ENCODE peak calls at places on chromosomes 16 and 17, in four cellular contexts. S is stomach, R is cardiac fibroblast, U is Panc1. I is an unnamed sample.

GRCh38 chr17:36085710-36086268 is 4.2 kb downstream of the CCL3 start:
- DNase-seq in U (no peak), S (no peak), R (peak; percentile 44), I (peak; percentile 54)

GRCh38 chr16:4091638-4092037 is 24.6 kb downstream of the ADCY9 start:
- DNase-seq in U (no peak), R (no peak), S (no peak), I (peak; percentile 25)

GRCh38 chr17:37791434-37791833 is 46.6 kb upstream of the HNF1B start:
- DNase-seq in S (peak; percentile 30), R (peak; percentile 48), U (no peak), I (peak; percentile 51)

GRCh38 chr17:76080207-76080933 is 1.4 kb downstream of the ZACN start:
- DNase-seq in U (no peak), R (no peak), S (no peak), I (no peak)

GRCh38 chr17:83186751-83187421 is 107.5 kb downstream of the METRNL start:
- DNase-seq in S (no peak), R (no peak), U (no peak), I (no peak)

GRCh38 chr17:81121841-81122733 is 43.2 kb upstream of the PVALEF start:
- DNase-seq in U (no peak), R (no peak), S (no peak), I (no peak)

GRCh38 chr16:89087922-89088321 is 5.7 kb upstream of the ACSF3 start:
- DNase-seq in S (no peak), U (no peak), R (no peak), I (no peak)

GRCh38 chr17:9971991-9972390 is 66.9 kb upstream of the RCVRN start:
- DNase-seq in U (no peak), S (peak; percentile 35), R (no peak), I (peak; percentile 33)

GRCh38 chr17:8152112-8152775 is at the start of gene PER1:
- DNase-seq in S (peak; percentile 97), U (no peak), R (peak; percentile 99), I (peak; percentile 97)

GRCh38 chr17:63679214-63679613 is 20.7 kb downstream of the LIMD2 start:
- DNase-seq in S (no peak), U (no peak), R (no peak), I (no peak)

GRCh38 chr17:71342726-71343125 is 778.1 kb upstream of the SOX9 start:
- DNase-seq in R (no peak), S (no peak), U (no peak), I (no peak)

GRCh38 chr17:63458478-63458877 is 12.4 kb upstream of the CYB561 start:
- DNase-seq in U (no peak), R (no peak), S (no peak), I (no peak)

GRCh38 chr17:30922235-30922993 is 669 bp downstream of the ADAP2 start:
- DNase-seq in R (no peak), S (no peak), U (no peak), I (no peak)

GRCh38 chr16:29745853-29746345 is at the start of gene C16orf54:
- DNase-seq in R (no peak), S (peak; percentile 73), U (no peak), I (no peak)

GRCh38 chr17:22435231-22435974 is 743.1 kb downstream of the KCNJ18 start:
- DNase-seq in S (no peak), R (no peak), U (no peak), I (no peak)

GRCh38 chr17:78180083-78180482 is 6.8 kb downstream of the TK1 start:
- DNase-seq in U (no peak), S (no peak), R (no peak), I (no peak)

GRCh38 chr17:41652461-41652960 is 28.1 kb upstream of the KRT17 start:
- DNase-seq in S (no peak), R (no peak), U (no peak), I (no peak)

GRCh38 chr16:89921699-89922476 is 1.3 kb upstream of the TUBB3 start:
- DNase-seq in R (peak; percentile 94), U (no peak), S (peak; percentile 58), I (peak; percentile 94)

GRCh38 chr16:16127469-16128116 is 95.7 kb downstream of the ABCC6 start:
- DNase-seq in U (peak; percentile 62), S (peak; percentile 74), R (peak; percentile 78), I (peak; percentile 70)

GRCh38 chr17:15882777-15883176 is 62.2 kb upstream of the ADORA2B start:
- DNase-seq in U (no peak), R (no peak), S (no peak), I (no peak)

GRCh38 chr17:50560931-50561750 is 626 bp downstream of the CACNA1G start:
- DNase-seq in U (no peak), S (no peak), R (no peak), I (no peak)

GRCh38 chr17:27975146-27976011 is 67.1 kb upstream of the NLK start:
- DNase-seq in S (no peak), R (peak; percentile 77), U (no peak), I (peak; percentile 65)

DNA sequence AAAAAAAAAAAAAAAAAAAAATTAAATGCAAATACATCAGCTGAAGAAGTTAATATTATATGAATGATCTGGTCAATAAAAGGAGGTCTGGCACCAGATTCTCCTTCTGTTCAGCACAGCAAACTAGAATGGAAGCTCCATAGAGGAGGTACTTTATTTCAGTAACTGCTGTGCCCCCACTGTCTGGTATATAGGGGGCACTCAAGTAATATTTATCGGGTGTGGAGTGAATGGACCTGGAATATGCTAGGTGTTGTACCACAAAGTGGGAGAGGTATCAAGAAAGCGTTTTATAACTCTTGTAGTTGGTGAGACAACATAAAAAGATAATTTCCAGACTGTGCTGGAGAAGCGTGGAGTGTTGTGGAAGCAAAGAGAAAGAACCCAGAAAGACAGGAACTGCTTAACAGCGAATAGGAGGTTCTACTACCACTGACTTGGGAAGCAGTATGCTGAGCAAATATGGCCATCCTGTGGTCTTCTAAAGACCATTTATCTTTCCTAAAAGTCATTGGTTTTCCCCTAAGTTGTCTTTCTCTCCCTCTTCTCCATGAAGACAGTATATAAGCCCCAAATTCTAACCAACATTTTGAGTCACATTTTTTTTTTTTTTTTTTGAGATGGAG is 12.2 kb upstream of the PRKCA start:
- DNase-seq in S (no peak), R (no peak), U (no peak), I (no peak)
- TF ChIP-seq CTCF in S (no peak), R (peak; percentile 10), U (no peak), I (no peak)

GRCh38 chr16:87319011-87319410 is 1.8 kb upstream of the C16orf95 start:
- DNase-seq in R (no peak), U (no peak), S (no peak), I (no peak)
- TF ChIP-seq CTCF in R (no peak), U (no peak), S (no peak), I (no peak)

DNA sequence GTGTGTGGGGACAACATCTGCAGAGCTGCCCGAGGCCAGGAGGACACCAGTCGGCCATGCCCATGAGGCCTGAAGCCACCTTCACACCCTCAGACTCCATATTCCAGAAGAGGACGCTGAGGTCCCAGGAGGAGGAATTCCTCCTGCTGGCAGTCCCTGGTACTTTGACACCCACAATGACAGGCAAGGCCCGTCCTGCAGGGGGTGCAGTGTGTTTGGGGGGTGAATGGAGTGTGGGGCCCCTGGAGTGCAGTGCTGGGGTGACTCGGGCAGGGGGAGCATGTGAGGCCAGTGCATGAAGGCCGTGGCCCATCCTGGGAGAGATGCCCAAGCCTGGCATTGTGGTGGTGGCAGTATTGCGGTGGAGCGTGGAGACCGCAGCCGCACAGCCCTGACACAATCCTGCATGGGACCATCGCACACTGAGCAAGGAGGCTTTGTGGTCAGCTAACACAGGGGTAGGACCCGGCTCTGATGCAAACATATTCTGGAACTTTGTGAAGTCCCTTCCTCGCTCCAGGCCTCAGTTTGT is 52.2 kb downstream of the ZDHHC7 start:
- DNase-seq in S (no peak), U (no peak), R (no peak), I (no peak)
- TF ChIP-seq CTCF in S (no peak), U (no peak), R (peak; percentile 31), I (peak; percentile 7)

DNA sequence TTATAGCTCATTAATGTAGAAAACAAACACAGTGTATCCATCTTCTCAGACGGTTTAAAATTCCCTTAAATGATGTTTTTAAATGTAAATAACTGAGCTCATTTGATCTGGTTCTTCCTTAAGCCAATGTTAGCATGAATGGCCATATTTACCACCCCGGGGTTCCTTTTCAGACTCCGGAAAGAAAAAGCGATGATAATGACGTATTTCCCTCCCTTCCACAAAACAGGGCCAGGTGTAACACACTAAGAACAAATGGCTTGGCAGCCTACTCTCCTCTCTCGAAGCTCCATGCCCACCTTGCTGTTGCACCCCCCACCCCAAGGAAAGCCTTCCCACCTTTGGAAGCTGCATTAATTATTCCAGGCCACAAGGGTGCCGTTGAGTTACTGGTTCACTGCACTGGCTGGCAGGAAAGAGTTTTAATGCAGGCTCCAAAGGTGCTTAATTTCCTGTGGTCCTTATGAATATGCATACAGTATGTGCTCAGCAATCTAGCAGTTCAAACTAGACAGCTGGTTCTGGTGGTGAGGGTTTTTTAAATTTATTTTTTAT is 378.9 kb downstream of the WWOX start:
- DNase-seq in U (no peak), S (no peak), R (no peak), I (peak; percentile 0)
- TF ChIP-seq CTCF in U (no peak), S (no peak), R (peak; percentile 17), I (peak; percentile 34)

DNA sequence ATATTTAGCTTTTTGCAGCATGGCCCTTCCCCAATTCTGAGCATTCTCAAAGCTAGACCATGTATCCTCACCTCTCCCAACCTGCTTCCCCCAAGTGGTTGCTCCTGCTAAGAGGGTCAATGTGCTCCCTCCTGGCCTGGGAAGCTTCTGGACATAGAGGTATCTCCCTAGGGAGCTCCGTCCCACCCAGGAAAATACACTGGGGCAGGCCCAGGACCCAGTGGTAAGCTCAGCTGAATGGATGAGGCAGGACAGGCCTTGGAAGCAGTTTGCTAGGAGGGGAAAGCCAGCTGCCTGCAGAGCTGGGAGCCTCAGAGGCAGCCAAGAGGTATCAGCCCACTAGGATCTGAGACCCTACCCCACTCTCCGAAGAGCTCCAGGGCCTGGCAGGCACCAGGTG is 1721.6 kb downstream of the TP53TG3F start:
- DNase-seq in U (no peak), R (no peak), S (no peak), I (no peak)
- TF ChIP-seq CTCF in U (no peak), R (no peak), S (no peak), I (no peak)

DNA sequence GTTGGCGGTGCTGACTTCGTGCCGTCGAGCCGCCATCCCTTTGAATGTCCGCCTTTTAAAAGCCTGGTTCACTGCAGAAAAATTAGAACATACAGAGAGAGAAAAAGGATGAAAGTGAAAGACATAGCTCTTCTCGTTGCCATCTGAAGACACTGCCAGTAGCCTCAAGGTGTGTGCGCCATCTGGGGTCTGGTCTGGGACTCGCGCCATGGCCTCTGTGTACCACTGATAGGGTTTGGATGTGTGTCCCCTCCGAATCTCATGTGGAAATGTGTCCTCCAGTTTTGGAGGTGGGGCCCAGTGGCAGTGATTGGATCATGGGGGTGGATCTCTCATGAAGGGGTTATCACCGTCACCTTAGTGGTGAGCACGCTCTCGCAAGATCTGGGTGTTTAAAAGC is 15.5 kb downstream of the GSE1 start:
- DNase-seq in R (no peak), S (no peak), U (no peak), I (no peak)
- TF ChIP-seq CTCF in R (no peak), S (no peak), U (no peak), I (no peak)